ENCODE peak calls at places on chromosomes 12 and 14, in six cellular contexts. P is cardiac muscle cell, B is left ventricle myocardium inferior, S is mucosa of descending colon, H is body of pancreas, Y is astrocyte. D is an unnamed sample.

GRCh38 chr12:85759217-85759616 is 77.0 kb downstream of the RASSF9 start:
- DNase-seq in H (no peak), P (no peak), S (no peak), Y (no peak), B (no peak), D (no peak)

GRCh38 chr14:95008445-95009217 is 148.7 kb downstream of the DICER1 start:
- DNase-seq in B (no peak), H (no peak), S (no peak), P (peak; percentile 44), Y (no peak), D (no peak)

GRCh38 chr12:31274520-31275300 is 51.2 kb downstream of the SINHCAF start:
- DNase-seq in P (no peak), S (no peak), H (no peak), B (no peak), Y (no peak), D (no peak)

GRCh38 chr12:113875681-113876080 is 90.4 kb downstream of the RBM19 start:
- DNase-seq in B (no peak), Y (peak; percentile 70), S (no peak), P (no peak), H (no peak), D (no peak)

GRCh38 chr14:102518063-102518648 is 8.6 kb upstream of the ANKRD9 start:
- DNase-seq in P (no peak), B (no peak), S (no peak), Y (no peak), H (no peak), D (no peak)

GRCh38 chr14:101821528-101821927 is 60.0 kb downstream of the PPP2R5C start:
- DNase-seq in B (no peak), Y (no peak), P (no peak), H (no peak), S (no peak), D (no peak)

GRCh38 chr14:61581955-61582615 is 113.2 kb upstream of the HIF1A start:
- DNase-seq in S (no peak), P (no peak), H (no peak), Y (peak; percentile 68), B (no peak), D (no peak)

GRCh38 chr14:96053600-96054381 is 14.6 kb downstream of the C14orf132 start:
- DNase-seq in S (no peak), B (no peak), Y (peak; percentile 100), P (peak; percentile 53), H (no peak), D (peak; percentile 37)

GRCh38 chr12:127811988-127812387 is 455.0 kb upstream of the TMEM132C start:
- DNase-seq in S (no peak), Y (peak; percentile 99), H (no peak), B (peak; percentile 57), P (peak; percentile 5), D (no peak)

GRCh38 chr12:113170457-113170856 is 14.8 kb downstream of the DDX54 start:
- DNase-seq in Y (no peak), S (no peak), H (no peak), P (no peak), B (no peak), D (no peak)

GRCh38 chr12:8697120-8697475 is 693 bp upstream of the RIMKLB start:
- DNase-seq in B (no peak), H (no peak), S (no peak), P (peak; percentile 58), Y (peak; percentile 37), D (peak; percentile 56)

GRCh38 chr12:132228535-132229422 is 84.5 kb downstream of the NOC4L start:
- DNase-seq in S (no peak), B (no peak), H (no peak), Y (no peak), P (no peak), D (no peak)

DNA sequence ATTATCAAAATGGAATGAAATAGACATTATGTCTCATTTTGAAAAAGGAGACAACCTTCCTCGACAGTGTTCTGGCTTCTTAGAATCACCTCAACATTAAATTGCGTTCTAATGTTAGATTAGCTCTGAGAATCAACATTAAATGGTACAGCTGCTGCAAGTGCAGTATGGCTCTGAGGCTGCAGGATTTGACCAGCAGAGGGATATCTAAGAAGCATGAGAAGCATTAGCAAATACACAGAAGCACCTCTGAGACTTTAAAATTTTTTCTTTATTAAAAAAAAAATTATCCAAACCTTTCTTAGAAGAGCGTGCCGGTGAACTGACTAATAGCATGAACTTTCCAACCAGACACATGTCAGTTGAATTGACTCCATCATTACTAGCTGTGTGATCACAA is 253.4 kb upstream of the LRIG3 start:
- DNase-seq in H (no peak), B (no peak), S (no peak), Y (no peak), P (peak; percentile 10), D (no peak)
- TF ChIP-seq CTCF in H (no peak), B (no peak), S (no peak), Y (no peak), P (peak; percentile 4), D (no peak)

DNA sequence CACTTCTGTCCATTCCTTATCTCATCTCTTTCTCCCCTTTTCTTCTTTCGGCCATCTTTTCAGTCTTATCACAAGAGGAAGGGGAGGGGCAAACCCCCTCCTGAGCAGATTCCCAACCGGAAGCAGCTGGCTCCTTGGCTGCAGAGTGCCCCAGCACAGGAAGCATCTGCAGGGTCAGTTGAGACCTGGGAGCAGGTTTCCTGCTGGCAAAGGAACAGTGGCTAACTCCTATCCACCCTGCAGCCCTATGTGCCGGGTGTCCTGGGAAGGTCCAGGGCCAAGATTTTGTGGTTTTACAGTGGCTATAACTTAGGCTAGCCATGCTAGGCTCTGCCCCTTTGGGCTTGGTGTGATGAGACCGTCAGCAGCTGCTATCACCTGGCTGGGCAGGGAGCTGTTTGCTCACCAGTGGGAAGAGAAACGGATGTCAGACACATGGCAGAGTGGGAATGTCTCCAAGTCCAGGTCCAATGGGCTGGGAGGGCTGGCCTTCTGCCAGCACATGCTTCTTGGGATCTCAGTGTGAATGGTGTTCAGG is 40.4 kb downstream of the SH2B3 start:
- DNase-seq in B (no peak), S (peak; percentile 75), Y (no peak), H (peak; percentile 87), P (no peak), D (no peak)
- H3K36me3 ChIP-seq in B (peaks cover 43% of the 10 kb centered on the region), S (no peaks in the 10 kb centered on the region), Y (peaks cover 25% of the 10 kb centered on the region), H (peaks cover 6% of the 10 kb centered on the region), P (peaks cover 20% of the 10 kb centered on the region), D (no peaks in the 10 kb centered on the region)

GRCh38 chr12:23579257-23579656 is 370.2 kb downstream of the SOX5 start:
- DNase-seq in Y (no peak), B (no peak), H (no peak), P (no peak), S (no peak), D (no peak)

DNA sequence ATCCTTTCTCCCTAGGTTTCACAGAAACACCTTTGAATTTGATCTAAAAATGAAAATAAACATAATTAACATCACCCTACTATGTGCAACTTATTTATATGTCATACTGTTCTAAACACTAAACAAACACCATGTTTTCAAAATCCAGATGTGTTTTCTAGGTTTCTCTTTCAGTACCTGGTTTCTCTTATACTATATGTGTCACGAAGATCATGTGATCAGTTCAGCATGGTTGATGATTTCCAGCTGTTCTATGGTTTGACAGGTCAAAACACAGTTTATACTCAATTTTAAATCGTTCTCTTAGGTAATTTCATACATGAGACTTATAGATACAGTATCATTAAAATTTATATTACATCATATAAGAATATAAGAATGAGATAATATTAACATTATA is 373.1 kb downstream of the SOX5 start:
- DNase-seq in P (no peak), S (no peak), H (no peak), Y (no peak), B (no peak), D (no peak)
- TF ChIP-seq CTCF in P (no peak), S (no peak), H (no peak), Y (no peak), B (no peak), D (no peak)

GRCh38 chr14:57244103-57244502 is 24.6 kb downstream of the EXOC5 start:
- DNase-seq in H (no peak), P (no peak), B (no peak), S (no peak), Y (peak; percentile 27), D (no peak)

GRCh38 chr14:57247283-57247682 is 21.4 kb downstream of the EXOC5 start:
- DNase-seq in H (no peak), B (no peak), Y (no peak), P (no peak), S (no peak), D (no peak)

GRCh38 chr14:57245941-57246340 is 22.8 kb downstream of the EXOC5 start:
- DNase-seq in S (no peak), B (no peak), P (no peak), H (no peak), Y (no peak), D (no peak)
- H3K36me3 ChIP-seq in S (no peaks in the 10 kb centered on the region), B (peaks cover 13% of the 10 kb centered on the region), P (peaks cover 17% of the 10 kb centered on the region), H (peaks cover 1% of the 10 kb centered on the region), Y (no peaks in the 10 kb centered on the region), D (no peaks in the 10 kb centered on the region)

GRCh38 chr12:29564925-29565324 is 67.4 kb upstream of the OVCH1 start:
- DNase-seq in B (no peak), S (no peak), Y (no peak), H (no peak), P (no peak), D (no peak)
- TF ChIP-seq CTCF in B (no peak), S (no peak), Y (no peak), H (no peak), P (no peak), D (no peak)